ENCODE peak calls at places on chromosome 20, in four cellular contexts. H is heart left ventricle, L is stomach, D is fibroblast of lung. A is an unnamed sample.

GRCh38 chr20:52783769-52784168 is 188.4 kb upstream of the TSHZ2 start:
- DNase-seq in L (no peak), H (no peak), D (no peak), A (peak)

GRCh38 chr20:25282796-25283195 is 34.9 kb downstream of the PYGB start:
- DNase-seq in L (no peak), D (no peak), H (peak), A (no peak)

GRCh38 chr20:47544852-47545251 is 43.2 kb downstream of the NCOA3 start:
- DNase-seq in D (peak), L (no peak), H (no peak), A (no peak)

GRCh38 chr20:38873050-38873581 is 53.1 kb upstream of the FAM83D start:
- DNase-seq in D (no peak), H (no peak), L (no peak), A (no peak)

GRCh38 chr20:64130876-64131275 is 23.5 kb upstream of the NPBWR2 start:
- DNase-seq in D (no peak), H (peak), L (no peak), A (no peak)

GRCh38 chr20:24771651-24772061 is 177.4 kb upstream of the CST7 start:
- DNase-seq in L (peak), D (no peak), H (no peak), A (no peak)

GRCh38 chr20:25020345-25020744 is 27.8 kb upstream of the APMAP start:
- DNase-seq in H (peak), L (no peak), D (no peak), A (no peak)

GRCh38 chr20:62048346-62048761 is 17.3 kb downstream of the TAF4 start:
- DNase-seq in L (no peak), D (no peak), H (no peak), A (no peak)

GRCh38 chr20:45154183-45154582 is 20.5 kb upstream of the PI3 start:
- DNase-seq in L (no peak), H (no peak), D (no peak), A (no peak)
- TF ChIP-seq CTCF in L (no peak), H (no peak), D (no peak), A (no peak)

GRCh38 chr20:59526242-59527225 is 77.8 kb upstream of the PHACTR3 start:
- DNase-seq in H (no peak), L (no peak), D (no peak), A (no peak)
- TF ChIP-seq CTCF in H (no peak), L (no peak), D (peak), A (peak)

DNA sequence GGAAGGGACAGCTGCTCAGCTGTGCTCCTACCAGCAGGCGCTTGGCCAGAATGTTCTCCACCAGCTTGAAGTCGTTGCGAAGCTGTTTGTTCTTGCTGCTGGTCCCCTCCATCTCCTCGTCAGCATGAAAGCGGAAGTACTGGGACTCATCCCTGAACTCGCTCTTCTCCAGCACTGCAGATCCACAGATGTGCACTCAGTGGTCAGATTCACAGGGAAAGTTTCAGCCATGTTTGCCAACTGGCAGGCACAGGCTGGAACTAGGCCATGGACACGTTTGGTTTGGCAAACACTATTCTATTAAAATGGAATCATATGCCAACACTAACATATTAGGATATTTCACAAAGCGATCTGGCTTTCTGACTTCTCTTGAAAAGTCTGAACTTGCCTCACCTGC is 167.9 kb downstream of the PREX1 start:
- DNase-seq in D (no peak), L (peak), H (no peak), A (peak)
- TF ChIP-seq CTCF in D (no peak), L (no peak), H (no peak), A (no peak)

DNA sequence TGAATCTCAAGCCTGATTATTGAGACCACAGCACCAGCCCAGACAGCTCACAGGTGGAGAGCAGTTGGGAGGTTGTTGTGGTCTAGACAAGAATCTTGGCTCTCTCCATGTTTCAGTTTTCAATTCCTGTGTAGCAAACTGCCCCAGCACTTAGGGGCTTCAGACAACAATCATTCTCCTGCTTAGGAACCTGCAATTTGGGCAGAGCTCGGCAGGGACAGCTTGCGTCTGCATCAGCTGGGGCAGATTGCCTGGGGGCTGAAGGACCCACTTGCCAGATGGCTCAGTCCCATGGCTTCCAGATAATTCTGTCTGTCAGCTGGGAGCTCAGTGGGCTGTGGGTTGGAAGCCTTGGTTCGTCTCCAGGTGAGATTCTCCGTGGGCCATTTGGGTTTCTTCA is 6.9 kb downstream of the TGM6 start:
- DNase-seq in L (no peak), H (no peak), D (no peak), A (no peak)
- TF ChIP-seq CTCF in L (no peak), H (no peak), D (no peak), A (no peak)

GRCh38 chr20:768426-768978 is at the start of gene SLC52A3:
- DNase-seq in H (peak), L (peak), D (no peak), A (peak)
- TF ChIP-seq CTCF in H (peak), L (no peak), D (no peak), A (no peak)

DNA sequence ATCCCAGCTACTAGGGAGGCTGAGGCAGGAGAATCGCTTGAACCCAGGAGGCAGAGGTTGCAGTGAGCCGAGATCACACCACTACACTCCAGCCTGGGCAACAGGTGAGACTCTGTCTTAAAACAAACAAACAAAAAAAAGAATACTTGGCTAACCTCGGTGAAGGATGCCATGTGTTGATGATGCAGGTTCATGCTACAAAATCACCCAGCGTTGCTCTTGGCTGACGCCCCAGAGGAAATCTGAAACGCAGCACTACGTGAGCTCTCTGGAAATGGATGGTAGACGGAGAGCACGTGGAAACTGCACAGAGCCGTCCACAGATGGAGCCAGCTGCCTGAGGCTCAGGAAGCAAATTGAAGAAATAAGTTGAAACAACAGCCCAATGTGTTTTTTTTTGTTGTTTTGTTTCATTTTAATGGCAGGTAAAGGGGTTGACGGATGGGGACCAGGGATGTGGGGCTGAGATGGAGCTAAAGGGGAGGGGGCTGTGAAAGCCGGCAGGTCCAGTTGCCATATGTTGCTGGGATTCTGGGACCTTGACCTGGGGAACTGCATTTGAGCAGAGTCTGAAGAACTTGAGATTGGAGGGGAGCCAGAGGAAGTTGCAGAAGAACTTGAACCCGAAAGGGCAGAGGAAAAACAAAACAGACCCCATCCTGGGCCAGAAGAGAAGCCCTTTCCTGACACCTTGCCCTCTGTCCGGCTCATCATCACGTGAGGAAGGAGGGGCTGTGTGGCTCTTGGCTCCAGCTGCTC is 12.8 kb upstream of the MANBAL start:
- DNase-seq in D (peak), H (peak), L (peak), A (peak)
- TF ChIP-seq CTCF in D (peak), H (peak), L (no peak), A (peak)

GRCh38 chr20:35883778-35884540 is 70.3 kb downstream of the SCAND1 start:
- DNase-seq in D (peak), L (peak), H (peak), A (peak)
- TF ChIP-seq CTCF in D (peak), L (no peak), H (peak), A (peak)

GRCh38 chr20:35947907-35948306 is 6.4 kb downstream of the SCAND1 start:
- DNase-seq in H (no peak), L (no peak), D (no peak), A (no peak)

GRCh38 chr20:35950093-35950492 is 4.2 kb downstream of the SCAND1 start:
- DNase-seq in D (no peak), H (no peak), L (no peak), A (no peak)

GRCh38 chr20:35944189-35944588 is 10.1 kb downstream of the SCAND1 start:
- DNase-seq in D (no peak), L (no peak), H (no peak), A (no peak)

GRCh38 chr20:35942243-35942642 is 12.1 kb downstream of the SCAND1 start:
- DNase-seq in L (no peak), D (no peak), H (no peak), A (no peak)

GRCh38 chr20:35947489-35947888 is 6.8 kb downstream of the SCAND1 start:
- DNase-seq in H (no peak), L (no peak), D (peak), A (peak)
- TF ChIP-seq CTCF in H (peak), L (no peak), D (no peak), A (peak)